ENCODE peak calls at places on chromosomes 1 and 21, in nine cellular contexts. L, U, V, X, S, H, O, Z and P are unnamed samples.

GRCh38 chr1:197783510-197783948 is 8.2 kb upstream of the DENND1B start:
- DNase-seq in L (no peak), U (no peak), V (peak), X (no peak), S (no peak), H (no peak), O (no peak), Z (no peak), P (no peak)

GRCh38 chr1:58932820-58933598 is 149.2 kb upstream of the JUN start:
- DNase-seq in L (no peak), U (no peak), V (peak), X (no peak), S (no peak), H (no peak), O (peak), Z (no peak), P (peak)

GRCh38 chr1:69523032-69523431 is 44.7 kb upstream of the LRRC7 start:
- DNase-seq in L (peak), U (peak), V (no peak), X (no peak), S (no peak), H (no peak), O (no peak), Z (no peak), P (no peak)

GRCh38 chr1:8004803-8005573 is 21.1 kb downstream of the ERRFI1 start:
- DNase-seq in L (peak), U (peak), V (peak), X (no peak), S (no peak), H (no peak), O (peak), Z (no peak), P (peak)

GRCh38 chr1:27889506-27889905 is 17.2 kb downstream of the THEMIS2 start:
- DNase-seq in L (no peak), U (no peak), V (no peak), X (no peak), S (no peak), H (no peak), O (no peak), Z (no peak), P (no peak)

GRCh38 chr1:7136166-7136953 is 351.1 kb downstream of the CAMTA1 start:
- DNase-seq in L (no peak), U (no peak), V (no peak), X (no peak), S (no peak), H (no peak), O (no peak), Z (no peak), P (no peak)

GRCh38 chr1:185157599-185158469 is 867 bp downstream of the SWT1 start:
- DNase-seq in L (no peak), U (no peak), V (no peak), X (no peak), S (no peak), H (no peak), O (peak), Z (no peak), P (no peak)

GRCh38 chr1:235079443-235079967 is 49.1 kb downstream of the TOMM20 start:
- DNase-seq in L (no peak), U (no peak), V (peak), X (no peak), S (no peak), H (no peak), O (no peak), Z (no peak), P (peak)

GRCh38 chr1:167227934-167228378 is 7.3 kb downstream of the POU2F1 start:
- DNase-seq in L (peak), U (no peak), V (no peak), X (no peak), S (no peak), H (no peak), O (no peak), Z (no peak), P (no peak)

GRCh38 chr1:206693029-206693428 is 8.3 kb downstream of the MAPKAPK2 start:
- DNase-seq in L (no peak), U (peak), V (no peak), X (no peak), S (no peak), H (no peak), O (no peak), Z (no peak), P (peak)

GRCh38 chr1:155022136-155022926 is 11.2 kb downstream of the DCST2 start:
- DNase-seq in L (no peak), U (no peak), V (no peak), X (no peak), S (no peak), H (no peak), O (no peak), Z (no peak), P (no peak)

GRCh38 chr1:234125283-234125682 is 220.8 kb downstream of the SLC35F3 start:
- DNase-seq in L (no peak), U (no peak), V (no peak), X (no peak), S (no peak), H (no peak), O (peak), Z (no peak), P (no peak)

GRCh38 chr1:150256549-150257341 is 829 bp upstream of the CA14 start:
- DNase-seq in L (peak), U (no peak), V (no peak), X (no peak), S (no peak), H (no peak), O (no peak), Z (no peak), P (no peak)

GRCh38 chr21:17921579-17922530 is 102.7 kb upstream of the C21orf91 start:
- DNase-seq in L (no peak), U (no peak), V (peak), X (no peak), S (no peak), H (no peak), O (no peak), Z (no peak), P (no peak)

GRCh38 chr1:167501513-167502191 is 16.7 kb downstream of the CD247 start:
- DNase-seq in L (no peak), U (no peak), V (no peak), X (no peak), S (no peak), H (no peak), O (no peak), Z (no peak), P (no peak)

GRCh38 chr1:248361111-248361715 is at the start of gene OR2T4:
- DNase-seq in L (no peak), U (no peak), V (no peak), X (no peak), S (no peak), H (no peak), O (no peak), Z (no peak), P (no peak)

GRCh38 chr1:162466797-162467196 is 30.8 kb upstream of the UHMK1 start:
- DNase-seq in L (no peak), U (no peak), V (no peak), X (no peak), S (no peak), H (no peak), O (no peak), Z (no peak), P (no peak)

GRCh38 chr1:62294211-62294610 is 25.0 kb downstream of the KANK4 start:
- DNase-seq in L (no peak), U (no peak), V (no peak), X (no peak), S (no peak), H (no peak), O (no peak), Z (no peak), P (no peak)

GRCh38 chr1:48246727-48247126 is 24.2 kb downstream of the SLC5A9 start:
- DNase-seq in L (no peak), U (no peak), V (peak), X (no peak), S (no peak), H (no peak), O (no peak), Z (no peak), P (peak)

GRCh38 chr1:25770541-25771245 is 29.3 kb upstream of the SELENON start:
- DNase-seq in L (no peak), U (no peak), V (no peak), X (no peak), S (no peak), H (no peak), O (no peak), Z (no peak), P (no peak)

GRCh38 chr1:153441238-153441755 is 19.2 kb downstream of the S100A7 start:
- DNase-seq in L (no peak), U (no peak), V (no peak), X (no peak), S (peak), H (no peak), O (peak), Z (no peak), P (no peak)

GRCh38 chr1:19139711-19140110 is 70.4 kb downstream of the UBR4 start:
- DNase-seq in L (no peak), U (no peak), V (no peak), X (no peak), S (no peak), H (no peak), O (no peak), Z (no peak), P (no peak)

GRCh38 chr1:44903261-44903660 is 60.2 kb upstream of the PTCH2 start:
- DNase-seq in L (no peak), U (no peak), V (no peak), X (no peak), S (no peak), H (no peak), O (no peak), Z (no peak), P (no peak)

GRCh38 chr1:31696246-31696645 is 7.6 kb downstream of the COL16A1 start:
- DNase-seq in L (peak), U (no peak), V (peak), X (no peak), S (no peak), H (no peak), O (no peak), Z (no peak), P (peak)

GRCh38 chr1:228377664-228378452 is 28.8 kb downstream of the TRIM11 start:
- DNase-seq in L (no peak), U (no peak), V (no peak), X (no peak), S (no peak), H (no peak), O (no peak), Z (no peak), P (no peak)

GRCh38 chr1:45815667-45816458 is 12.5 kb downstream of the MAST2 start:
- DNase-seq in L (no peak), U (no peak), V (no peak), X (no peak), S (no peak), H (no peak), O (no peak), Z (no peak), P (no peak)

GRCh38 chr1:161229896-161230295 is 4.0 kb downstream of the TOMM40L start:
- DNase-seq in L (no peak), U (no peak), V (no peak), X (no peak), S (no peak), H (no peak), O (no peak), Z (no peak), P (no peak)

GRCh38 chr1:26785611-26786436 is 1.9 kb upstream of the PIGV start:
- DNase-seq in L (peak), U (no peak), V (no peak), X (no peak), S (no peak), H (peak), O (no peak), Z (no peak), P (no peak)

GRCh38 chr21:22881131-22881530 is 1882.9 kb downstream of the NCAM2 start:
- DNase-seq in L (no peak), U (no peak), V (no peak), X (no peak), S (no peak), H (no peak), O (no peak), Z (no peak), P (no peak)

GRCh38 chr1:203638076-203638475 is 11.4 kb downstream of the ATP2B4 start:
- DNase-seq in L (no peak), U (no peak), V (no peak), X (no peak), S (no peak), H (no peak), O (no peak), Z (no peak), P (no peak)

GRCh38 chr1:25065246-25066238 is 135.5 kb upstream of the RUNX3 start:
- DNase-seq in L (peak), U (no peak), V (no peak), X (no peak), S (no peak), H (no peak), O (no peak), Z (no peak), P (no peak)

GRCh38 chr1:32861904-32862698 is 8.6 kb downstream of the FNDC5 start:
- DNase-seq in L (no peak), U (no peak), V (no peak), X (no peak), S (no peak), H (no peak), O (no peak), Z (no peak), P (no peak)

GRCh38 chr1:16367968-16368910 is 1.2 kb downstream of the SZRD1 start:
- DNase-seq in L (no peak), U (no peak), V (no peak), X (no peak), S (no peak), H (no peak), O (no peak), Z (no peak), P (no peak)

GRCh38 chr21:27425172-27425571 is 458.3 kb upstream of the ADAMTS5 start:
- DNase-seq in L (no peak), U (no peak), V (no peak), X (no peak), S (no peak), H (no peak), O (no peak), Z (no peak), P (no peak)

GRCh38 chr1:20921285-20921684 is 134.2 kb upstream of the HP1BP3 start:
- DNase-seq in L (no peak), U (no peak), V (no peak), X (no peak), S (no peak), H (no peak), O (no peak), Z (no peak), P (no peak)